ENCODE peak calls at places on chromosomes 5 and 9, in seven cellular contexts. H, E, I, R, X, K and G are unnamed samples.

GRCh38 chr5:52811067-52811749 is 23.5 kb downstream of the ITGA1 start:
- DNase-seq in I (peak), R (peak), X (no peak), K (no peak), E (peak), H (peak), G (no peak)

GRCh38 chr5:74945561-74946165 is 79.5 kb upstream of the FAM169A start:
- DNase-seq in R (no peak), K (no peak), I (no peak), H (no peak), E (no peak), X (no peak), G (no peak)

GRCh38 chr9:89549031-89549644 is 51.2 kb upstream of the SEMA4D start:
- DNase-seq in I (peak), X (peak), E (peak), K (peak), R (peak), H (peak), G (peak)

GRCh38 chr9:15584383-15584782 is 31.5 kb downstream of the CCDC171 start:
- DNase-seq in E (no peak), X (no peak), I (no peak), H (peak), K (no peak), R (no peak), G (no peak)

GRCh38 chr5:7190727-7191126 is 205.2 kb upstream of the ADCY2 start:
- DNase-seq in E (no peak), R (no peak), K (no peak), X (no peak), H (no peak), I (no peak), G (no peak)

GRCh38 chr9:137188490-137189296 is at the start of the genes ANAPC2 and SSNA1:
- DNase-seq in K (peak), H (peak), X (peak), I (peak), R (peak), E (peak), G (peak)

GRCh38 chr9:125436613-125437443 is 175.2 kb downstream of the GAPVD1 start:
- DNase-seq in H (no peak), E (no peak), I (no peak), X (peak), R (no peak), K (no peak), G (no peak)

GRCh38 chr5:136776022-136776927 is 410.9 kb upstream of the TRPC7 start:
- DNase-seq in R (peak), E (peak), X (no peak), H (no peak), I (no peak), K (no peak), G (no peak)

GRCh38 chr5:58184910-58185309 is 275.0 kb downstream of the PLK2 start:
- DNase-seq in K (no peak), R (peak), X (no peak), I (no peak), H (no peak), E (peak), G (no peak)

GRCh38 chr5:143241892-143242291 is 161.6 kb downstream of the NR3C1 start:
- DNase-seq in I (no peak), E (peak), H (no peak), X (no peak), R (peak), K (no peak), G (no peak)

GRCh38 chr5:119322948-119323629 is 32.7 kb upstream of the TNFAIP8 start:
- DNase-seq in I (peak), K (no peak), H (peak), X (no peak), R (no peak), E (peak), G (no peak)

GRCh38 chr9:98168952-98169488 is 23.4 kb downstream of the CORO2A start:
- DNase-seq in H (no peak), K (no peak), X (peak), R (peak), E (peak), I (peak), G (no peak)

GRCh38 chr5:54362992-54363630 is 52.7 kb upstream of the ARL15 start:
- DNase-seq in X (no peak), R (no peak), H (no peak), K (no peak), E (no peak), I (no peak), G (no peak)

GRCh38 chr5:90878081-90878480 is 319.5 kb downstream of the ADGRV1 start:
- DNase-seq in K (no peak), I (no peak), E (peak), R (peak), H (no peak), X (no peak), G (no peak)

GRCh38 chr5:135379052-135379654 is 19.9 kb downstream of the MACROH2A1 start:
- DNase-seq in E (peak), I (no peak), H (no peak), R (no peak), X (no peak), K (no peak), G (no peak)

GRCh38 chr9:133256686-133257091 is 18.3 kb downstream of the ABO start:
- DNase-seq in H (no peak), I (no peak), X (no peak), K (no peak), E (no peak), R (no peak), G (no peak)

GRCh38 chr5:173042708-173043107 is 13.4 kb upstream of the CREBRF start:
- DNase-seq in K (no peak), I (no peak), H (no peak), X (no peak), R (no peak), E (no peak), G (no peak)

GRCh38 chr5:133509742-133510079 is 102.6 kb downstream of the FSTL4 start:
- DNase-seq in R (no peak), E (no peak), K (no peak), H (no peak), I (no peak), X (no peak), G (no peak)

GRCh38 chr9:121895836-121896544 is 197.1 kb downstream of the TTLL11 start:
- DNase-seq in I (peak), E (peak), H (no peak), K (no peak), R (no peak), X (no peak), G (no peak)

GRCh38 chr5:16815432-16815831 is 120.7 kb downstream of the MYO10 start:
- DNase-seq in R (no peak), X (no peak), K (no peak), H (no peak), E (no peak), I (no peak), G (no peak)

GRCh38 chr9:5336683-5337082 is 3.0 kb downstream of the RLN1 start:
- DNase-seq in R (no peak), K (no peak), H (no peak), E (no peak), X (no peak), I (no peak), G (no peak)

GRCh38 chr9:37543468-37543867 is 32.7 kb downstream of the FBXO10 start:
- DNase-seq in X (no peak), I (no peak), K (no peak), E (no peak), H (no peak), R (no peak), G (no peak)

GRCh38 chr9:101530076-101530711 is 3.5 kb upstream of the RNF20 start:
- DNase-seq in R (peak), H (peak), I (peak), X (peak), E (peak), K (peak), G (peak)

GRCh38 chr9:136016882-136017812 is 56.0 kb upstream of the UBAC1 start:
- DNase-seq in K (no peak), R (no peak), X (peak), I (no peak), H (no peak), E (no peak), G (peak)

GRCh38 chr9:123424131-123424530 is 68.1 kb downstream of the CRB2 start:
- DNase-seq in K (no peak), H (no peak), E (no peak), X (no peak), I (no peak), R (no peak), G (no peak)

GRCh38 chr5:138663009-138663408 is 87.8 kb upstream of the HSPA9 start:
- DNase-seq in X (no peak), K (no peak), R (no peak), E (no peak), I (no peak), H (no peak), G (no peak)

GRCh38 chr5:9865574-9865973 is 235.4 kb upstream of the TAS2R1 start:
- DNase-seq in I (peak), K (no peak), R (no peak), X (no peak), E (no peak), H (no peak), G (no peak)

GRCh38 chr5:145697251-145698016 is 137.7 kb downstream of the PRELID2 start:
- DNase-seq in H (peak), K (no peak), I (peak), E (peak), R (peak), X (peak), G (no peak)

GRCh38 chr5:27652505-27652904 is 614.1 kb upstream of the CDH9 start:
- DNase-seq in X (peak), R (no peak), H (no peak), K (no peak), E (no peak), I (peak), G (peak)
- H3K18ac ChIP-seq in X (no peak), R (no peak), H (no peak), K (no peak), E (no peak), I (no peak), G (no peak)

GRCh38 chr5:113036321-113036720 is 59.7 kb downstream of the DCP2 start:
- DNase-seq in I (no peak), E (no peak), H (no peak), X (no peak), K (no peak), R (no peak), G (no peak)
- H3K18ac ChIP-seq in I (no peak), E (no peak), H (no peak), X (no peak), K (no peak), R (no peak), G (no peak)

DNA sequence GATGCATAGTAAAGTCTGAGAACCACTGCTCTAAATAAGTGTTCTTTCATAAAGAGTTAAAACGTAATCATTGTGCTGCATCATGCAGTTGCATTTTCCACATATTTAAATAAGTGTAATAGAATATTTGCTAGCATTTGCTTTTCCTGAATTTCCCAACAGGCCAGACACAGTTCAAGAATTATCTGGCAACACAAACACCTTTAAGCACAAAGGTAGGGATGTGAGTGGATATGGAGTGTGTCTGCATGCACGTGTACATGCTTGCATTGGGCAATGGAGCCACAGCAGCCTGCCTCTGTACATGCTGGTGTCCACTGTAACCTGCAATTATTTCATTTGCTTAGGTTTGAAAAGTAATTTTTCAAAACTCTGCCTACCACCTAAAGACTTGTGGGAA is 193.6 kb upstream of the PIK3R1 start:
- DNase-seq in X (no peak), R (no peak), K (no peak), H (peak), I (no peak), E (no peak), G (no peak)
- H3K18ac ChIP-seq in X (no peak), R (no peak), K (no peak), H (no peak), I (no peak), E (no peak), G (no peak)

DNA sequence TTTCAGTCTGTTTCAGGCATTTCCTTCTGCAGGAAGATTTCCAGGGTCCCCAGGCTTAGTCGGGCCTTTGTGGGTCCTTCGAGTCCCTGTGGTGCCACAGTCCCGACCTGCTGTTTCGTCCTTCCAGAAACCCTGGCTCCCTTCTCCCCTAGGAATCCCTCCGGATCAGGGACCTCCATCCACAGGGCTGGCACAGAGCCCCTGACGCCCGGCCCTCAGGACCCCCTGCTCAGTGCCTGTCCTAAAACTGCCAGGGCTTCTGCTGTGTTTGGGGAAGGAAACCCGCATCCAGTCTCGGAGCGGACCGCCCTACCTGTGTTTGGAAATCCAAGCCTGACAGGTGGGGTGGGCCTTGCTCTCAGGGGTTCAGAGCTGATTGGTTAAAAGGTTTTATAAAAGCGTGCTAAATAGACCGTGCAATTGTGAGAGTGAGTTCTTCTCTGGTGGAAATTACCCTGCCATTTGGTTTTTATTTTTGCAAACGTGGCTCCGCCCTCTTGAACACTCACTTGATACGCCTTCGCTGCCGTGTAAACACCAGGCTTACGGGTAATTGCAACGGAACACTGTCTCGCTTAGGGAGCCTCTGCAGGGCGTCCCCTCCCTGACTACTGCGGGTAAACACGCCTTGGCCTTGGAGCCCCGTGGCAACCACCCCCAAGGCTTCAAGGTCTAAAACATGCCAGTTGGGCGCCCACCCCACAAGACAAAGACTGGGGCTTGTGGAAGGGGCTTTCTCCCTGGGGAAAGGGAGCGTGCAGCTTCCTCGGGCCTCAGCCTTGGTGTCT is 121.2 kb downstream of the PHF2 start:
- DNase-seq in E (no peak), H (no peak), I (no peak), R (no peak), K (no peak), X (peak), G (no peak)
- H3K18ac ChIP-seq in E (no peak), H (no peak), I (no peak), R (no peak), K (peak), X (no peak), G (no peak)

DNA sequence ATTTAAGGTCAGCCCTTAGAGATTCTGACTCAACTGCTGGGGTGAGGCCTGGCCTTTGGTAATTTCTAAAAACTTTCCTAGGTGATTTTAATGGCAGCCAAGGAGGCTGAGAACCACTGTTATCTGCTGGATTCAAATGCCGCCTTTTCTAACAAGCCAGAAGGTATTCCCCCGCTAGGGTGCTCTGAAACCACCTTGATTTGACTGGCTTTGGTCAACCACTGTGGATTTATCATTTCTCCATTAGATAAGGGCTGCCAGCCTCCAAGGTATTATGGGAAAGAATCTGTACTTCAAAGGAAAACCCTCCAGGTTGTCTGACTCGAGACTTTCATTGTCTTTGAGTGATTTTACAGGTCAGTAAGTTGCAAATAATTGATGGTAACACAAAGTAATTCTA is 4.3 kb downstream of the ANXA6 start:
- DNase-seq in H (no peak), K (no peak), I (peak), X (no peak), R (no peak), E (no peak), G (no peak)
- H3K18ac ChIP-seq in H (no peak), K (no peak), I (no peak), X (no peak), R (no peak), E (no peak), G (no peak)

GRCh38 chr5:141864371-141865370 is 13.5 kb downstream of the PCDH1 start:
- DNase-seq in I (no peak), K (no peak), E (no peak), R (no peak), X (no peak), H (peak), G (no peak)
- H3K18ac ChIP-seq in I (no peak), K (no peak), E (no peak), R (no peak), X (no peak), H (no peak), G (no peak)